ENCODE peak calls at places on chromosomes 6 and 20, in six cellular contexts. D is neuronal stem cell; B is sigmoid colon; V is psoas muscle; U is heart right ventricle; L is CD4-positive, alpha-beta memory T cell. O is an unnamed sample.

GRCh38 chr6:28282923-28283322 is 1.6 kb downstream of the PGBD1 start:
- DNase-seq in D (no peak), B (no peak), V (no peak), U (no peak), L (no peak), O (no peak)

GRCh38 chr20:17626217-17627007 is 55.6 kb downstream of the RRBP1 start:
- DNase-seq in D (no peak), B (peak), V (peak), U (no peak), L (no peak), O (no peak)

GRCh38 chr6:18323935-18324707 is 59.8 kb upstream of the DEK start:
- DNase-seq in D (peak), B (no peak), V (no peak), U (peak), L (peak), O (peak)

GRCh38 chr20:48656661-48657211 is 171.1 kb downstream of the PREX1 start:
- DNase-seq in D (no peak), B (no peak), V (no peak), U (no peak), L (no peak), O (peak)

GRCh38 chr6:149884215-149884614 is 13.7 kb downstream of the RAET1E start:
- DNase-seq in D (no peak), B (no peak), V (no peak), U (no peak), L (no peak), O (no peak)

GRCh38 chr6:31899215-31899614 is 1.7 kb upstream of the EHMT2 start:
- DNase-seq in D (no peak), B (no peak), V (no peak), U (no peak), L (no peak), O (no peak)

GRCh38 chr20:36572701-36573102 is 695 bp upstream of the TGIF2 start:
- DNase-seq in D (peak), B (no peak), V (no peak), U (no peak), L (peak), O (no peak)

GRCh38 chr6:154156135-154156948 is 117.3 kb downstream of the OPRM1 start:
- DNase-seq in D (no peak), B (no peak), V (no peak), U (peak), L (peak), O (no peak)

GRCh38 chr6:47651505-47651944 is 46.9 kb upstream of the ADGRF4 start:
- DNase-seq in D (no peak), B (no peak), V (no peak), U (no peak), L (no peak), O (no peak)

GRCh38 chr6:6332240-6332639 is 11.8 kb upstream of the F13A1 start:
- DNase-seq in D (no peak), B (no peak), V (no peak), U (no peak), L (no peak), O (no peak)

GRCh38 chr20:58308680-58309527 is 611 bp upstream of the RAB22A start:
- DNase-seq in D (peak), B (peak), V (peak), U (peak), L (peak), O (peak)

GRCh38 chr6:7085911-7086310 is 21.9 kb upstream of the RREB1 start:
- DNase-seq in D (no peak), B (peak), V (peak), U (peak), L (no peak), O (no peak)

GRCh38 chr20:10502098-10502526 is 67.0 kb downstream of the SLX4IP start:
- DNase-seq in D (no peak), B (no peak), V (no peak), U (no peak), L (peak), O (no peak)

GRCh38 chr6:90256698-90257485 is 39.8 kb downstream of the BACH2 start:
- DNase-seq in D (no peak), B (no peak), V (no peak), U (no peak), L (peak), O (no peak)

GRCh38 chr6:31125586-31126363 is 5.5 kb upstream of the CDSN start:
- DNase-seq in D (no peak), B (no peak), V (no peak), U (peak), L (no peak), O (no peak)

GRCh38 chr6:83696674-83697073 is 12.2 kb downstream of the SNAP91 start:
- DNase-seq in D (no peak), B (no peak), V (no peak), U (no peak), L (no peak), O (no peak)

GRCh38 chr6:141421378-141421777 is 711.3 kb upstream of the GJE1 start:
- DNase-seq in D (no peak), B (no peak), V (no peak), U (no peak), L (no peak), O (no peak)

GRCh38 chr20:48897298-48898044 is 24.0 kb upstream of the ARFGEF2 start:
- DNase-seq in D (no peak), B (no peak), V (no peak), U (no peak), L (no peak), O (no peak)

GRCh38 chr20:87372-87771 is at the start of gene DEFB125:
- DNase-seq in D (no peak), B (no peak), V (no peak), U (no peak), L (no peak), O (no peak)

GRCh38 chr20:3797592-3798404 is 1.7 kb downstream of the CDC25B start:
- DNase-seq in D (no peak), B (no peak), V (no peak), U (no peak), L (peak), O (no peak)

GRCh38 chr6:142945446-142946180 is 637 bp upstream of the HIVEP2 start:
- DNase-seq in D (peak), B (no peak), V (no peak), U (no peak), L (peak), O (peak)

GRCh38 chr6:42028234-42029061 is 21.9 kb upstream of the TAF8 start:
- DNase-seq in D (no peak), B (no peak), V (no peak), U (no peak), L (no peak), O (no peak)

GRCh38 chr6:49342410-49342809 is 120.6 kb downstream of the MMUT start:
- DNase-seq in D (no peak), B (no peak), V (no peak), U (no peak), L (no peak), O (no peak)

GRCh38 chr20:17430515-17430914 is 100.7 kb downstream of the BFSP1 start:
- DNase-seq in D (no peak), B (no peak), V (no peak), U (no peak), L (no peak), O (no peak)

GRCh38 chr6:29702519-29703103 is 20.6 kb upstream of the HLA-F start:
- DNase-seq in D (peak), B (no peak), V (no peak), U (peak), L (no peak), O (peak)

GRCh38 chr20:35277127-35277526 is 795 bp downstream of the MMP24OS start:
- DNase-seq in D (no peak), B (no peak), V (no peak), U (no peak), L (no peak), O (no peak)

GRCh38 chr6:86537311-86537861 is 399.9 kb upstream of the HTR1E start:
- DNase-seq in D (no peak), B (no peak), V (no peak), U (no peak), L (no peak), O (no peak)

GRCh38 chr6:94668896-94669295 is 908.4 kb upstream of the MANEA start:
- DNase-seq in D (no peak), B (no peak), V (no peak), U (no peak), L (no peak), O (no peak)

GRCh38 chr6:52513464-52513863 is 63.4 kb downstream of the TRAM2 start:
- DNase-seq in D (no peak), B (no peak), V (no peak), U (no peak), L (no peak), O (no peak)

GRCh38 chr6:30493643-30494250 is 4.4 kb downstream of the HLA-E start:
- DNase-seq in D (no peak), B (no peak), V (no peak), U (no peak), L (peak), O (no peak)

GRCh38 chr6:134676307-134677281 is 273.3 kb downstream of the ALDH8A1 start:
- DNase-seq in D (no peak), B (no peak), V (no peak), U (no peak), L (no peak), O (no peak)

GRCh38 chr6:43176423-43176786 is 5.3 kb downstream of the SRF start:
- DNase-seq in D (no peak), B (no peak), V (no peak), U (no peak), L (no peak), O (no peak)
- H3K27ac ChIP-seq in D (no peak), B (peak), V (peak), U (peak), L (no peak), O (peak)

GRCh38 chr6:169175360-169175887 is 78.2 kb downstream of the THBS2 start:
- DNase-seq in D (no peak), B (no peak), V (no peak), U (no peak), L (no peak), O (no peak)
- H3K27ac ChIP-seq in D (no peak), B (no peak), V (no peak), U (no peak), L (no peak), O (no peak)

DNA sequence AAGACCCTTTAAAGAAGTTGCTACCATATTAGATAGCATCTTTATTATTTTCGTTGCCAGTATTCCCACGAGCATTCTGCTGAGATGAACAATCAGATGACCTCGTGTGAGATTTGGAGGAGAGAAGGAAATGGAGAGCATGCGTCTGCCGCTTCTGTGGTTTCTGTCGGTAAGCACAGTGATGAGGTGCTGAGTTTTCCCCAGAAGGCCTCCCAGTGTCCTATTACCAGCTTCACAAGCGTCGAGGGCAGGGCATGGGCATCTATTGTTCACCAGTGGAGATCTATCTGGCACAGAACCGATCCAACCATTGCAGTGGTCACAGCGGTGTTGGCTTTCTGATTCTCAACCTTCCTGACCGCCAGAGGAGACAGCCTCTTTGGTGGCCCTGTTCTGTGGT is 29.4 kb downstream of the TRAF3IP2 start:
- DNase-seq in D (no peak), B (no peak), V (peak), U (no peak), L (no peak), O (no peak)
- H3K27ac ChIP-seq in D (no peak), B (no peak), V (peak), U (peak), L (no peak), O (no peak)

GRCh38 chr6:163965426-163966348 is 551.2 kb downstream of the QKI start:
- DNase-seq in D (no peak), B (no peak), V (no peak), U (peak), L (no peak), O (no peak)
- H3K27ac ChIP-seq in D (no peak), B (peak), V (peak), U (peak), L (no peak), O (no peak)

GRCh38 chr6:137704802-137705165 is 162.3 kb upstream of the TNFAIP3 start:
- DNase-seq in D (no peak), B (no peak), V (no peak), U (no peak), L (no peak), O (no peak)
- H3K27ac ChIP-seq in D (no peak), B (no peak), V (no peak), U (peak), L (no peak), O (no peak)

GRCh38 chr6:14290448-14291388 is 173.1 kb downstream of the CD83 start:
- DNase-seq in D (no peak), B (no peak), V (no peak), U (no peak), L (no peak), O (no peak)

GRCh38 chr6:14288910-14289309 is 171.3 kb downstream of the CD83 start:
- DNase-seq in D (no peak), B (no peak), V (no peak), U (no peak), L (no peak), O (no peak)

GRCh38 chr6:14286634-14287428 is 169.3 kb downstream of the CD83 start:
- DNase-seq in D (no peak), B (no peak), V (no peak), U (no peak), L (no peak), O (no peak)

GRCh38 chr6:14294270-14294951 is 176.8 kb downstream of the CD83 start:
- DNase-seq in D (no peak), B (no peak), V (no peak), U (no peak), L (no peak), O (no peak)

GRCh38 chr6:14292119-14292518 is 174.5 kb downstream of the CD83 start:
- DNase-seq in D (no peak), B (no peak), V (no peak), U (no peak), L (no peak), O (no peak)
- H3K27ac ChIP-seq in D (no peak), B (no peak), V (no peak), U (no peak), L (no peak), O (no peak)